ENCODE peak calls at places on chromosome 12, in nine cellular contexts. S, G, B, Q, K, T, Y, N and C are unnamed samples.

GRCh38 chr12:15163577-15163976 is 57.6 kb downstream of the RERG start:
- DNase-seq in S (no peak), G (no peak), B (no peak), Q (peak; percentile 9), K (no peak), T (no peak), Y (no peak), N (no peak), C (no peak)

GRCh38 chr12:21505888-21506287 is 4.3 kb downstream of the GOLT1B start:
- DNase-seq in S (no peak), G (no peak), B (no peak), Q (no peak), K (no peak), T (no peak), Y (no peak), N (no peak), C (no peak)

GRCh38 chr12:58395056-58395455 is 453.7 kb downstream of the ATP23 start:
- DNase-seq in S (no peak), G (no peak), B (no peak), Q (peak; percentile 68), K (peak; percentile 66), T (no peak), Y (no peak), N (no peak), C (no peak)

GRCh38 chr12:90069711-90070110 is 361.1 kb upstream of the ATP2B1 start:
- DNase-seq in S (no peak), G (no peak), B (no peak), Q (no peak), K (no peak), T (no peak), Y (no peak), N (no peak), C (no peak)

GRCh38 chr12:29081101-29081500 is 68.0 kb upstream of the FAR2 start:
- DNase-seq in S (no peak), G (no peak), B (no peak), Q (no peak), K (no peak), T (no peak), Y (no peak), N (no peak), C (no peak)

GRCh38 chr12:7937867-7938506 is 2.0 kb upstream of the SLC2A3 start:
- DNase-seq in S (no peak), G (peak; percentile 11), B (no peak), Q (peak; percentile 42), K (peak; percentile 26), T (no peak), Y (no peak), N (no peak), C (no peak)

GRCh38 chr12:76777765-76778216 is 13.9 kb downstream of the ZDHHC17 start:
- DNase-seq in S (no peak), G (no peak), B (no peak), Q (no peak), K (no peak), T (no peak), Y (no peak), N (peak; percentile 73), C (no peak)

GRCh38 chr12:37733856-37734255 is 582.7 kb upstream of the ALG10B start:
- DNase-seq in S (no peak), G (no peak), B (no peak), Q (no peak), K (no peak), T (no peak), Y (no peak), N (no peak), C (no peak)

GRCh38 chr12:78866518-78866917 is 1.9 kb downstream of the SYT1 start:
- DNase-seq in S (no peak), G (no peak), B (no peak), Q (peak; percentile 15), K (no peak), T (no peak), Y (no peak), N (no peak), C (no peak)

GRCh38 chr12:93176166-93176565 is 201.6 kb upstream of the NUDT4 start:
- DNase-seq in S (no peak), G (peak; percentile 57), B (no peak), Q (peak; percentile 72), K (peak; percentile 66), T (no peak), Y (no peak), N (no peak), C (no peak)

GRCh38 chr12:2667716-2668440 is 126.9 kb upstream of the FKBP4 start:
- DNase-seq in S (no peak), G (no peak), B (no peak), Q (no peak), K (no peak), T (no peak), Y (peak; percentile 25), N (no peak), C (no peak)

GRCh38 chr12:13982010-13982409 is 608 bp upstream of the GRIN2B start:
- DNase-seq in S (peak; percentile 81), G (no peak), B (peak; percentile 15), Q (no peak), K (no peak), T (no peak), Y (no peak), N (no peak), C (no peak)

GRCh38 chr12:11968516-11968915 is 102.2 kb upstream of the BCL2L14 start:
- DNase-seq in S (no peak), G (no peak), B (no peak), Q (no peak), K (no peak), T (no peak), Y (no peak), N (no peak), C (no peak)

GRCh38 chr12:101116911-101117310 is 93.1 kb downstream of the SLC5A8 start:
- DNase-seq in S (no peak), G (no peak), B (no peak), Q (no peak), K (no peak), T (no peak), Y (no peak), N (no peak), C (no peak)

GRCh38 chr12:113052326-113052725 is 4.2 kb upstream of the DTX1 start:
- DNase-seq in S (no peak), G (no peak), B (no peak), Q (no peak), K (no peak), T (no peak), Y (no peak), N (no peak), C (no peak)

GRCh38 chr12:72286526-72286925 is 14.4 kb downstream of the TRHDE start:
- DNase-seq in S (no peak), G (no peak), B (no peak), Q (peak; percentile 61), K (no peak), T (no peak), Y (no peak), N (no peak), C (no peak)

GRCh38 chr12:72278894-72279293 is 6.7 kb downstream of the TRHDE start:
- DNase-seq in S (no peak), G (no peak), B (no peak), Q (no peak), K (no peak), T (no peak), Y (no peak), N (no peak), C (no peak)

GRCh38 chr12:72285861-72286260 is 13.7 kb downstream of the TRHDE start:
- DNase-seq in S (no peak), G (no peak), B (no peak), Q (no peak), K (no peak), T (no peak), Y (no peak), N (no peak), C (no peak)

GRCh38 chr12:72281145-72281544 is 9.0 kb downstream of the TRHDE start:
- DNase-seq in S (no peak), G (peak; percentile 83), B (no peak), Q (peak; percentile 82), K (peak; percentile 80), T (no peak), Y (no peak), N (no peak), C (no peak)

GRCh38 chr12:72282721-72283120 is 10.6 kb downstream of the TRHDE start:
- DNase-seq in S (no peak), G (peak; percentile 71), B (no peak), Q (peak; percentile 56), K (no peak), T (no peak), Y (no peak), N (no peak), C (no peak)
- TF ChIP-seq CTCF in S (peak; percentile 48), G (peak; percentile 81), B (peak; percentile 73), Q (peak; percentile 84), K (peak; percentile 54), T (peak; percentile 72), Y (no peak), N (no peak), C (no peak)

GRCh38 chr12:9032202-9032964 is 43.0 kb downstream of the KLRG1 start:
- DNase-seq in S (no peak), G (no peak), B (no peak), Q (no peak), K (no peak), T (no peak), Y (no peak), N (no peak), C (peak; percentile 73)
- TF ChIP-seq CTCF in S (no peak), G (no peak), B (no peak), Q (no peak), K (no peak), T (no peak), Y (no peak), N (no peak), C (no peak)

DNA sequence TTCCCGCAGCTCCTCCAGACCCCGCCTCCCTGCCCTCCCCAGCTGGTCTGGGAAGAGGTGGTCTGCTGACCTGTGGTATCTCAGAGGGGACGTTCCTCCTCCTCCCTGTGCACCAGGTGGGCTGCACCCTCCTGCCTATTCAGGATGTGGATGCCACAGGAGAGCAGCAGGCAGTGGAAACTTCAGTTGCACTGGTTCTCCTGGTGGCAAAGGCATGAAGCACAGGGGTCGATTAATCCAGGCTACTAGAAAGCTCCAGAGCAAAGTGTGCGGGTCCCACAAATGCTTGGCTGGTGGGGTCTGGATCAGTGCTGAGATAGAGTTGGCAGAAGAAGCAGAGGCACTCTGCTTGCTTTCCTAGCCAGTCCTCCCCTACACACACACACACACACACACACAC is 197.0 kb downstream of the SLC41A2 start:
- DNase-seq in S (no peak), G (no peak), B (no peak), Q (no peak), K (no peak), T (no peak), Y (no peak), N (no peak), C (no peak)
- TF ChIP-seq CTCF in S (no peak), G (no peak), B (peak; percentile 28), Q (peak; percentile 3), K (no peak), T (peak; percentile 27), Y (no peak), N (no peak), C (no peak)

DNA sequence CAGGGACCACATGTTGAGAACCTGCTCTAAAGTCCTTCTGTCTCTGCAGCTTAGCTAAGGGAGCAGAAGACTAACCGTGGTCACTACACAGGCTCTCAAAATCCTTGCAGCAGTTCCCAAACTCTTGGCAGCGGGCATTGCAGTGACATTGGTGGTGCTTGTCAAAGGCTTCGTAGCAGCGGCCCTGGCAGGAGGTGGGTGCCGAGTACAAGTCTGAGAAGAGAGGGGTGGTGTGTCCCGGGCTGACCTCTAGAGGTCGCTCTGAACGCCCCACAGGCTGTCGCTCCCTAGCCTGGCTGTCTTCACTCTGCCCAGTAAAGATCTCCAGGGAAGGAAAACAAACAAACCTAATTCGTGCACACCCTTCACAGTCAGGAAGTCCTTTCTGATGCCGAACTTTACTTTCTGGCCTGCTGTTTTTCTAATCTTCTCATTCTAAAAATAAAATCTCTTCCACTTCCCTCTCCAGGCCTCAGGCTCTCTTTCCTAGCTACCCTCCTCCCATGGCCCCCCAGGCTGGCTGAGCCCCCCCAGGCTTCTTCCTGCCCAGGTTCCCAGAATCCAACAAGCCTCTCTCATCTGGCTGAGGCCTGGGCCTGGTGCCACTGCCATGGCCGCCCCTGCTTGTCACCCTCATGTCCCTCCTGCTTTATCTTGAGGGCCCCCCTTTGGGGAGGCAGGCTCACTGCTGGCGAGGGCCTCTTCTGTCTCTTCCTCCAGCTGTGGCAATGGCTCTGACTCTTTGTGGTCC is 7.7 kb downstream of the ENDOU start:
- DNase-seq in S (peak; percentile 65), G (peak; percentile 82), B (no peak), Q (peak; percentile 62), K (peak; percentile 43), T (peak; percentile 64), Y (peak; percentile 94), N (no peak), C (peak; percentile 66)
- TF ChIP-seq CTCF in S (peak; percentile 82), G (peak; percentile 89), B (peak; percentile 77), Q (peak; percentile 96), K (peak; percentile 86), T (peak; percentile 93), Y (peak; percentile 89), N (peak; percentile 70), C (peak; percentile 86)